ENCODE peak calls at places on chromosome 17, in nine cellular contexts. W is A549; E is H9; Z is uterus; O is Peyer's patch; I is CD8-positive, alpha-beta T cell; D is tibial artery; A is transverse colon; Y is ovary. X is an unnamed sample.

GRCh38 chr17:11882716-11883115 is 114.6 kb downstream of the ZNF18 start:
- DNase-seq in W (no peak), E (no peak), Z (no peak), O (no peak), I (no peak), D (no peak), A (no peak), Y (no peak), X (no peak)

GRCh38 chr17:1035546-1036170 is 38.7 kb downstream of the TIMM22 start:
- DNase-seq in W (no peak), E (no peak), Z (no peak), O (no peak), I (no peak), D (no peak), A (no peak), Y (no peak), X (no peak)

GRCh38 chr17:31391496-31391949 is at the start of gene RAB11FIP4:
- DNase-seq in W (no peak), E (peak; percentile 47), Z (no peak), O (peak; percentile 34), I (no peak), D (peak; percentile 23), A (no peak), Y (peak; percentile 7), X (no peak)

GRCh38 chr17:9115446-9116265 is 94.3 kb downstream of the NTN1 start:
- DNase-seq in W (peak; percentile 67), E (peak; percentile 92), Z (peak; percentile 82), O (peak; percentile 64), I (peak; percentile 47), D (peak; percentile 92), A (peak; percentile 48), Y (peak; percentile 13), X (peak; percentile 25)

GRCh38 chr17:76716146-76716833 is 5.5 kb upstream of the MXRA7 start:
- DNase-seq in W (no peak), E (no peak), Z (peak; percentile 15), O (peak; percentile 74), I (peak; percentile 46), D (peak; percentile 77), A (no peak), Y (no peak), X (peak; percentile 27)

GRCh38 chr17:10088444-10088843 is 110.0 kb downstream of the GAS7 start:
- DNase-seq in W (no peak), E (no peak), Z (no peak), O (no peak), I (no peak), D (peak; percentile 24), A (no peak), Y (no peak), X (no peak)

GRCh38 chr17:10019941-10020403 is 114.9 kb upstream of the RCVRN start:
- DNase-seq in W (no peak), E (no peak), Z (no peak), O (no peak), I (no peak), D (peak; percentile 38), A (no peak), Y (no peak), X (no peak)

GRCh38 chr17:6587310-6587709 is 31.0 kb upstream of the PITPNM3 start:
- DNase-seq in W (no peak), E (no peak), Z (no peak), O (no peak), I (no peak), D (no peak), A (no peak), Y (no peak), X (no peak)

GRCh38 chr17:77677210-77677609 is 281.3 kb upstream of the TNRC6C start:
- DNase-seq in W (no peak), E (no peak), Z (no peak), O (no peak), I (no peak), D (peak; percentile 38), A (no peak), Y (no peak), X (no peak)

GRCh38 chr17:8463089-8463488 is 27.4 kb downstream of the NDEL1 start:
- DNase-seq in W (no peak), E (no peak), Z (no peak), O (no peak), I (no peak), D (no peak), A (no peak), Y (no peak), X (no peak)

GRCh38 chr17:40130352-40131042 is 8.7 kb downstream of the MSL1 start:
- DNase-seq in W (no peak), E (no peak), Z (no peak), O (no peak), I (no peak), D (no peak), A (no peak), Y (no peak), X (no peak)

GRCh38 chr17:57586099-57586702 is 158.9 kb downstream of the CCDC182 start:
- DNase-seq in W (no peak), E (no peak), Z (no peak), O (no peak), I (no peak), D (no peak), A (no peak), Y (no peak), X (no peak)

GRCh38 chr17:42039794-42040763 is 10.3 kb downstream of the C17orf113 start:
- DNase-seq in W (no peak), E (peak; percentile 29), Z (no peak), O (no peak), I (no peak), D (no peak), A (no peak), Y (no peak), X (no peak)

DNA sequence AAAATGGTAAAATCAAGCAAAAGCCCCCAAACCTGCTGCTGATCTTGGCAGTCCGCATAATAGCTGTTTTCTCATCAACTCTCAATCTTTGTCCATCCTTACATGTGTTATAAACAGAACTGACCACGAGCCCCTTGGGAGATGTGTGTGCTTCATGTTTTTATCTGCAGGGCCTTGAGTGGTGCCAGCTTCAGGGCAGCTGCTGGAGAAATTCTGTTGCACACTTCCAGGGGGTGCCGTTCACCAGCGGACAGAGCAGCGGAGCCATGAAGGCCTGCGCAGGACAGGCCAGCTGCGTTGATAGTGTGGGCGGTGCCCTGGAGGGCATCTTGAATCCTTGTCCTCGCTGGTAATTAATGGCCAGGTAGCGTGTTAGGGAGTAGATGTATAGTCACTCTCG is 20.1 kb downstream of the MPRIP start:
- DNase-seq in W (no peak), E (peak; percentile 23), Z (no peak), O (peak; percentile 29), I (no peak), D (peak; percentile 74), A (no peak), Y (no peak), X (no peak)
- H3K27ac ChIP-seq in W (peak overlapping the region; percentile 0), E (no peak overlapping the region), Z (no peak overlapping the region), O (no peak overlapping the region), I (no peak overlapping the region), D (peak overlapping the region; percentile 92), A (no peak overlapping the region), Y (no peak overlapping the region), X (no peak overlapping the region)

DNA sequence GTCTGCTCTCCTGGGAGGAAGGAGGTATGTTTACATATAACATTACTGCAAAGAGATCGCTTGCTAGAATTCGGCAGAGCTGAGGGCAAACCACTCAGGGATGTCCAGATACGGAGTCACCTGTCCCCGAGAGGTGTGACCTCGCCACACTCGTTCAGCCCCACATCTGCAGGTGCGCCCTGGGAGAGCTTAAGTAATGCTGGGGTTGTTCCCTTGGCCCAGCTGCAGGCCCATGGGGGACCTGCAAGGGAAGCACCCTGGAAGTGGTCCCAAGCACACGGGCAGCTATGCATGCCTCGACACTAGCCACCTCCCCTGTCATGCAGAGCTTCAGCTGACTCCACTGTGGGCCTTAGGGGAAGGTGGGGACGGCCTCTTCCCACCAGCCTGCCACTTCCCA is 22.2 kb downstream of the USP22 start:
- DNase-seq in W (no peak), E (no peak), Z (no peak), O (peak; percentile 44), I (no peak), D (peak; percentile 60), A (no peak), Y (no peak), X (no peak)
- H3K4me1 ChIP-seq in W (no peaks in the 10 kb centered on the region), E (no peaks in the 10 kb centered on the region), Z (no peaks in the 10 kb centered on the region), O (no peaks in the 10 kb centered on the region), I (peaks cover 21% of the 10 kb centered on the region), D (peaks cover 12% of the 10 kb centered on the region), A (no peaks in the 10 kb centered on the region), Y (peaks cover 2% of the 10 kb centered on the region), X (peaks cover 14% of the 10 kb centered on the region)

GRCh38 chr17:50636145-50636803 is 1.6 kb downstream of the ABCC3 start:
- DNase-seq in W (no peak), E (no peak), Z (no peak), O (peak; percentile 66), I (no peak), D (no peak), A (no peak), Y (no peak), X (no peak)

GRCh38 chr17:50636804-50637195 is 2.1 kb downstream of the ABCC3 start:
- DNase-seq in W (no peak), E (no peak), Z (no peak), O (no peak), I (no peak), D (no peak), A (no peak), Y (no peak), X (no peak)

GRCh38 chr17:50638572-50638850 is 3.8 kb downstream of the ABCC3 start:
- DNase-seq in W (peak; percentile 94), E (no peak), Z (no peak), O (no peak), I (no peak), D (no peak), A (no peak), Y (no peak), X (no peak)

GRCh38 chr17:50638851-50639767 is 4.4 kb downstream of the ABCC3 start:
- DNase-seq in W (peak; percentile 96), E (peak; percentile 67), Z (peak; percentile 84), O (peak; percentile 94), I (no peak), D (peak; percentile 97), A (peak; percentile 95), Y (peak; percentile 96), X (no peak)

GRCh38 chr17:50637829-50638571 is 3.3 kb downstream of the ABCC3 start:
- DNase-seq in W (no peak), E (no peak), Z (no peak), O (no peak), I (no peak), D (no peak), A (no peak), Y (no peak), X (no peak)
- H3K27ac ChIP-seq in W (peak overlapping the region; percentile 100), E (no peak overlapping the region), Z (no peak overlapping the region), O (peak overlapping the region; percentile 17), I (no peak overlapping the region), D (peak overlapping the region; percentile 54), A (peak overlapping the region; percentile 89), Y (no peak overlapping the region), X (no peak overlapping the region)

DNA sequence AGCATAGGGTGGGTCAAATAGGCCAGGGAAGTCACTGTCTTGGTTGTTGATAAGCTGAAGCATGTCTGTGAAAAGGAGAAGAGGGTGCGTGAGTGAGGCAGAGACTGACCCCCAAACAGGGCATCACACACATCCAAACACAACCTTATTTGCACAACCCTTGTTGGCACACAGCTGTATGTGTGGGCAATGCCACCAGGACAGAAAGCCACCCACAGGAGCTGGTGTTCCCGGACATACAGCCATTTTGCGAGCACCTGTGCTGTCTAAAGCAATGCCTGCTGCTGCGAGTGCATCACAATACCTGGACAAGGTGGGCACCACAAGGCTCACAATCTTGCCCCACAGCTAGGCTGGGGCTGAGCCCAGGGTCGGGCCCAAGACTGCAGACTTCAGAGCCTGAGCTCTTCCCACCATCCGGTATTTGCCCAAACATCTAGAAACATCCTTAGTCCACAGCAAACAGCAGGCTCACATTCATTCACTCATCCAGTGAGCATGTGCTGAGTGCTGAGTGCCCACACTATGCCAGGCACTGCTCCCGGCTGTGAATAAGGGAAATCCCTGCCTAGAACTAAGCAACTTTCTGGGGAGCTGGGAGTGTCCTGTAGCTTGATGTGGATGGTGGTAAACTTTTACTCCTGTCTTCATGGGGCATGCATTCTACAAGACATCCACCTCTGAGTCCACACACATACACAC is 16.2 kb downstream of the SREBF1 start:
- DNase-seq in W (no peak), E (no peak), Z (no peak), O (no peak), I (no peak), D (no peak), A (no peak), Y (no peak), X (no peak)
- H3K4me1 ChIP-seq in W (peaks cover 89% of the 10 kb centered on the region), E (peaks cover 11% of the 10 kb centered on the region), Z (peaks cover 15% of the 10 kb centered on the region), O (peaks cover 24% of the 10 kb centered on the region), I (peaks cover 65% of the 10 kb centered on the region), D (peaks cover 35% of the 10 kb centered on the region), A (peaks cover 38% of the 10 kb centered on the region), Y (peaks cover 34% of the 10 kb centered on the region), X (peaks cover 55% of the 10 kb centered on the region)

X was measured in CD4-positive, CD25-positive, alpha-beta regulatory T cell.